ENCODE peak calls at places on chromosomes 2 and 18, in four cellular contexts. Y is mammary epithelial cell, B is heart left ventricle, S is GM23248. Z is an unnamed sample. For H3K4me1 and H3K9me3, the result is how much of the 10 kb centered on the place peaks cover.

GRCh38 chr2:232488721-232489300 is 1.2 kb upstream of the ECEL1 start:
- DNase-seq in Y (no peak), B (peak), S (no peak), Z (no peak)

GRCh38 chr2:212538156-212539144 is at the start of gene ERBB4:
- DNase-seq in Y (no peak), B (peak), S (peak), Z (peak)

GRCh38 chr2:3248754-3249476 is 128.7 kb downstream of the EIPR1 start:
- DNase-seq in Y (no peak), B (no peak), S (no peak), Z (no peak)

GRCh38 chr2:156182132-156182531 is 150.4 kb downstream of the NR4A2 start:
- DNase-seq in Y (peak), B (no peak), S (no peak), Z (peak)

GRCh38 chr2:7539760-7540159 is 622.5 kb downstream of the RNF144A start:
- DNase-seq in Y (no peak), B (no peak), S (peak), Z (peak)

GRCh38 chr18:54616220-54616848 is 25.3 kb downstream of the DYNAP start:
- DNase-seq in Y (no peak), B (no peak), S (no peak), Z (no peak)

GRCh38 chr2:19474128-19474527 is 115.7 kb upstream of the OSR1 start:
- DNase-seq in Y (peak), B (no peak), S (peak), Z (peak)

GRCh38 chr18:45330170-45330594 is 285.1 kb upstream of the SLC14A2 start:
- DNase-seq in Y (no peak), B (no peak), S (peak), Z (peak)

GRCh38 chr2:76427447-76427846 is 716.7 kb upstream of the GCFC2 start:
- DNase-seq in Y (no peak), B (no peak), S (no peak), Z (no peak)

GRCh38 chr2:69291004-69291650 is 95.9 kb downstream of the GFPT1 start:
- DNase-seq in Y (no peak), B (no peak), S (peak), Z (peak)

GRCh38 chr2:165707088-165707487 is 87.0 kb downstream of the GALNT3 start:
- DNase-seq in Y (no peak), B (no peak), S (no peak), Z (no peak)

GRCh38 chr2:215772003-215772402 is 241.3 kb downstream of the MREG start:
- DNase-seq in Y (no peak), B (no peak), S (peak), Z (peak)

GRCh38 chr2:201363857-201364560 is 6.9 kb upstream of the FLACC1 start:
- DNase-seq in Y (peak), B (no peak), S (peak), Z (peak)

GRCh38 chr18:34223164-34223892 is 1.4 kb downstream of the NOL4 start:
- DNase-seq in Y (peak), B (peak), S (peak), Z (no peak)

GRCh38 chr18:80168982-80169381 is 59.9 kb downstream of the ADNP2 start:
- DNase-seq in Y (no peak), B (no peak), S (no peak), Z (no peak)

GRCh38 chr2:205612661-205613060 is 69.6 kb upstream of the NRP2 start:
- DNase-seq in Y (no peak), B (no peak), S (no peak), Z (no peak)

GRCh38 chr2:52084760-52085159 is 1052.8 kb upstream of the NRXN1 start:
- DNase-seq in Y (no peak), B (no peak), S (no peak), Z (no peak)

GRCh38 chr2:167401309-167401708 is 513.0 kb downstream of the XIRP2 start:
- DNase-seq in Y (no peak), B (no peak), S (no peak), Z (no peak)

GRCh38 chr2:139225961-139226360 is 445.8 kb upstream of the NXPH2 start:
- DNase-seq in Y (no peak), B (no peak), S (no peak), Z (no peak)

GRCh38 chr18:9848170-9848854 is 37.5 kb upstream of the TXNDC2 start:
- DNase-seq in Y (no peak), B (no peak), S (no peak), Z (no peak)

GRCh38 chr2:231393149-231394131 is 2.1 kb upstream of the B3GNT7 start:
- DNase-seq in Y (no peak), B (no peak), S (no peak), Z (no peak)

GRCh38 chr2:223041527-223042109 is 10.4 kb upstream of the KCNE4 start:
- DNase-seq in Y (peak), B (peak), S (peak), Z (peak)

GRCh38 chr2:72205546-72205863 is 57.8 kb upstream of the CYP26B1 start:
- DNase-seq in Y (no peak), B (no peak), S (no peak), Z (no peak)

GRCh38 chr2:229160180-229160579 is 110.9 kb downstream of the PID1 start:
- DNase-seq in Y (no peak), B (no peak), S (no peak), Z (no peak)

GRCh38 chr18:78642561-78643398 is 336.8 kb upstream of the SALL3 start:
- DNase-seq in Y (no peak), B (no peak), S (no peak), Z (no peak)

GRCh38 chr2:105396254-105397024 is 2.4 kb downstream of the FHL2 start:
- DNase-seq in Y (peak), B (no peak), S (peak), Z (peak)

GRCh38 chr2:20106746-20107145 is 55.3 kb upstream of the LAPTM4A start:
- DNase-seq in Y (peak), B (peak), S (no peak), Z (no peak)

GRCh38 chr2:73289304-73289703 is 4.0 kb downstream of the EGR4 start:
- DNase-seq in Y (no peak), B (no peak), S (no peak), Z (no peak)

GRCh38 chr2:65129276-65129612 is 662 bp downstream of the RAB1A start:
- DNase-seq in Y (peak), B (no peak), S (peak), Z (no peak)

GRCh38 chr18:58863539-58864145 is 1.0 kb upstream of the ZNF532 start:
- DNase-seq in Y (no peak), B (peak), S (peak), Z (peak)
- H3K4me1 ChIP-seq in Y (half or more), B (half or more), S (half or more), Z (half or more)

GRCh38 chr2:40292291-40292690 is 159.6 kb downstream of the SLC8A1 start:
- DNase-seq in Y (no peak), B (no peak), S (no peak), Z (no peak)

GRCh38 chr2:40287201-40287600 is 164.7 kb downstream of the SLC8A1 start:
- DNase-seq in Y (peak), B (no peak), S (peak), Z (peak)

GRCh38 chr2:40287815-40288214 is 164.1 kb downstream of the SLC8A1 start:
- DNase-seq in Y (no peak), B (no peak), S (no peak), Z (no peak)

GRCh38 chr2:40286721-40287120 is 165.2 kb downstream of the SLC8A1 start:
- DNase-seq in Y (no peak), B (no peak), S (no peak), Z (no peak)

GRCh38 chr2:40289771-40290404 is 162.0 kb downstream of the SLC8A1 start:
- DNase-seq in Y (no peak), B (no peak), S (no peak), Z (no peak)
- H3K4me3 ChIP-seq in Y (no peak), B (peak), S (peak), Z (no peak)

GRCh38 chr18:63082661-63083531 is 236.7 kb downstream of the BCL2 start:
- DNase-seq in Y (peak), B (no peak), S (peak), Z (no peak)

GRCh38 chr18:63083555-63083954 is 236.0 kb downstream of the BCL2 start:
- DNase-seq in Y (no peak), B (no peak), S (peak), Z (no peak)

GRCh38 chr18:63087421-63088230 is 231.9 kb downstream of the BCL2 start:
- DNase-seq in Y (no peak), B (no peak), S (peak), Z (no peak)

GRCh38 chr18:63085611-63086010 is 234.0 kb downstream of the BCL2 start:
- DNase-seq in Y (no peak), B (no peak), S (no peak), Z (no peak)

GRCh38 chr18:63084220-63084619 is 235.3 kb downstream of the BCL2 start:
- DNase-seq in Y (no peak), B (no peak), S (no peak), Z (no peak)
- H3K9me3 ChIP-seq in Y (under half), B (under half), S (under half), Z (under half)

GRCh38 chr2:197195591-197195990 is 115.0 kb downstream of the ANKRD44 start:
- DNase-seq in Y (no peak), B (no peak), S (no peak), Z (peak)

GRCh38 chr2:197196737-197197136 is 113.8 kb downstream of the ANKRD44 start:
- DNase-seq in Y (peak), B (no peak), S (no peak), Z (no peak)

GRCh38 chr2:197191948-197192338 is 118.6 kb downstream of the ANKRD44 start:
- DNase-seq in Y (no peak), B (no peak), S (no peak), Z (no peak)

GRCh38 chr2:197189770-197190434 is 120.7 kb downstream of the ANKRD44 start:
- DNase-seq in Y (no peak), B (no peak), S (no peak), Z (no peak)

DNA sequence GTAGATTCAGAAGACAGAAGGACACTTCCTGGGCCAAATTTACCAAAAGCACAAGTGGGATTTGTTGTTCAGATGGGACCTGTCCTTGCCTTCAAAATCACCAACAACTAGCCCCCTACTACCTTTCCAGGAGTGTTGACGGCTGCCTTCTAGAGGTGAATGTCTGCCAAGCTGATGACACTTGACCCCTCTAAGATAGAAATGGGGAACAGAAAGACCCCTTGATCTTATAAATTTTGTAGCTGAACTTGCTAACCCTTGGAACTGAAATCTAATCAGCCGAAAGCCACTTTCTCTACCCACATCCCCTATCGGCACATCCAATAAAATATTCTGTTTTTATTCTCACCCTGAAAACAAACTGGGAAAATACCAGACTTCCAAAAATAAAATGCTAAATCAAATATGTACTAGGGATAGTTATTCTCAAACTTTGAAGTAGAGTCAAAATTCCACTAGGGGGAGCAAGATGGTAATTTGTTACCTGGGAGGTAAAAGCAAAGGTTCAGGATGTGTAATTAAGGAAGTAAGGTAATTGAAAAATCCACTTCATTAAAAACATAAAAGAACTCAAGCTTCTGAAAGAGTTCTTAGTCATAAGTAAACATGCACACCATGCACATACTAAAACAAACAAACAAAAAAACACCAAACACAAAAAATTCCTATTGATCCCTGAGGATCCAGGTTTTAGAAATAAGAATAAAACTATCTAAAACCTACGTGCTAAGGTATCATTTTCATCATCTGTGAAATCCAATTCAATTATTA is 119.2 kb downstream of the ANKRD44 start:
- DNase-seq in Y (peak), B (no peak), S (peak), Z (peak)
- H3K4me1 ChIP-seq in Y (under half), B (under half), S (under half), Z (under half)

Z was measured in adipocyte.